ENCODE peak calls at places on chromosomes 13 and 19, in seven cellular contexts. K, Q, Y, L, O, R and H are unnamed samples.

GRCh38 chr13:41017744-41018582 is 1.2 kb downstream of the ELF1 start:
- DNase-seq in Q (no peak), L (no peak), Y (no peak), R (no peak), O (no peak), K (no peak), H (no peak)

GRCh38 chr19:50300814-50301606 is 28.2 kb downstream of the KCNC3 start:
- DNase-seq in Y (no peak), K (no peak), R (no peak), Q (no peak), O (no peak), L (peak; percentile 15), H (no peak)

GRCh38 chr13:81473366-81473899 is 1132.5 kb upstream of the SPRY2 start:
- DNase-seq in O (no peak), Y (no peak), L (no peak), K (no peak), Q (no peak), R (no peak), H (no peak)

GRCh38 chr13:83377486-83377885 is 504.8 kb downstream of the SLITRK1 start:
- DNase-seq in L (no peak), R (no peak), Q (no peak), Y (no peak), K (no peak), O (no peak), H (no peak)

GRCh38 chr13:44912617-44913016 is 76.7 kb downstream of the NUFIP1 start:
- DNase-seq in K (no peak), Y (no peak), L (no peak), O (no peak), Q (no peak), R (no peak), H (no peak)

GRCh38 chr13:104740616-104741222 is 1674.5 kb upstream of the SLC10A2 start:
- DNase-seq in R (no peak), O (peak; percentile 8), K (no peak), Y (no peak), Q (no peak), L (no peak), H (no peak)

GRCh38 chr13:23856008-23856750 is 33.0 kb downstream of the MIPEP start:
- DNase-seq in R (no peak), Q (no peak), Y (no peak), K (no peak), L (no peak), O (no peak), H (no peak)

GRCh38 chr19:6800991-6801396 is 28.5 kb downstream of the VAV1 start:
- DNase-seq in K (no peak), Y (no peak), O (no peak), Q (no peak), R (no peak), L (peak; percentile 28), H (no peak)

GRCh38 chr13:36124236-36124822 is 6.9 kb downstream of the DCLK1 start:
- DNase-seq in Y (no peak), K (peak; percentile 58), O (no peak), L (no peak), R (no peak), Q (no peak), H (no peak)

GRCh38 chr19:41739361-41739760 is 16.0 kb upstream of the CEACAM6 start:
- DNase-seq in R (no peak), L (no peak), O (no peak), K (no peak), Q (no peak), Y (no peak), H (no peak)

GRCh38 chr19:49422407-49423277 is 599 bp downstream of the PTH2 start:
- DNase-seq in Q (no peak), R (no peak), L (no peak), Y (peak; percentile 85), K (no peak), O (peak; percentile 56), H (no peak)

GRCh38 chr13:30143671-30144400 is 163.5 kb downstream of the KATNAL1 start:
- DNase-seq in R (no peak), L (no peak), O (no peak), Y (no peak), K (no peak), Q (no peak), H (no peak)

GRCh38 chr19:19820774-19821315 is 705 bp downstream of the ZNF506 start:
- DNase-seq in K (no peak), R (no peak), Y (peak; percentile 1), O (no peak), Q (no peak), L (no peak), H (no peak)

GRCh38 chr13:44050450-44051063 is 170.9 kb downstream of the LACC1 start:
- DNase-seq in K (peak; percentile 13), Q (no peak), R (no peak), L (no peak), O (no peak), Y (peak; percentile 56), H (no peak)

GRCh38 chr13:23579886-23580706 is 9.9 kb downstream of the TNFRSF19 start:
- DNase-seq in O (no peak), K (no peak), Y (peak; percentile 59), R (no peak), Q (no peak), L (no peak), H (no peak)

GRCh38 chr13:80224468-80224867 is 116.5 kb downstream of the SPRY2 start:
- DNase-seq in Q (no peak), L (no peak), K (no peak), Y (no peak), O (no peak), R (no peak), H (no peak)

GRCh38 chr13:73880365-73880764 is 253.8 kb downstream of the KLF12 start:
- DNase-seq in O (no peak), R (no peak), Y (no peak), L (no peak), K (no peak), Q (no peak), H (no peak)

GRCh38 chr13:84590663-84591062 is 708.4 kb upstream of the SLITRK1 start:
- DNase-seq in O (no peak), K (no peak), Q (no peak), Y (no peak), L (no peak), R (no peak), H (no peak)

GRCh38 chr19:40689339-40690049 is 957 bp downstream of the NUMBL start:
- DNase-seq in K (peak; percentile 44), L (no peak), Y (no peak), R (no peak), Q (peak; percentile 58), O (peak; percentile 43), H (peak; percentile 80)

GRCh38 chr19:19213822-19214558 is 2.2 kb downstream of the NCAN start:
- DNase-seq in Y (no peak), R (no peak), O (no peak), K (no peak), L (no peak), Q (no peak), H (peak; percentile 47)

GRCh38 chr19:2634228-2634951 is 68.1 kb downstream of the GNG7 start:
- DNase-seq in Y (peak; percentile 52), Q (no peak), O (no peak), R (no peak), K (no peak), L (no peak), H (peak; percentile 86)

GRCh38 chr13:96991072-96991471 is 3.2 kb downstream of the OXGR1 start:
- DNase-seq in Y (no peak), K (no peak), O (no peak), Q (no peak), R (peak; percentile 48), L (no peak), H (no peak)

GRCh38 chr19:56117376-56117884 is 3.7 kb downstream of the ZNF787 start:
- DNase-seq in K (no peak), O (no peak), Y (no peak), R (peak; percentile 49), L (no peak), Q (no peak), H (no peak)

GRCh38 chr19:56117889-56118288 is 3.2 kb downstream of the ZNF787 start:
- DNase-seq in O (no peak), Y (no peak), Q (no peak), R (no peak), L (no peak), K (no peak), H (peak; percentile 52)

GRCh38 chr19:56120002-56120370 is 1.1 kb downstream of the ZNF787 start:
- DNase-seq in K (no peak), L (no peak), R (no peak), Y (no peak), Q (no peak), O (no peak), H (no peak)

GRCh38 chr19:56119585-56119978 is 1.5 kb downstream of the ZNF787 start:
- DNase-seq in Q (no peak), L (no peak), R (peak; percentile 70), K (no peak), Y (no peak), O (peak; percentile 63), H (no peak)

GRCh38 chr19:56118666-56119584 is 2.2 kb downstream of the ZNF787 start:
- DNase-seq in K (no peak), R (no peak), Q (no peak), L (no peak), O (no peak), Y (no peak), H (no peak)
- H3K4me1 ChIP-seq in K (peaks cover 47% of the 10 kb centered on the region), R (peaks cover 33% of the 10 kb centered on the region), Q (peaks cover 14% of the 10 kb centered on the region), L (peaks cover 58% of the 10 kb centered on the region), O (peaks cover 50% of the 10 kb centered on the region), Y (peaks cover 17% of the 10 kb centered on the region), H (peaks cover 29% of the 10 kb centered on the region)

GRCh38 chr19:51354103-51354741 is 12.0 kb downstream of the ETFB start:
- DNase-seq in K (no peak), Q (no peak), O (no peak), L (no peak), R (no peak), Y (no peak), H (no peak)
- H3K4me3 ChIP-seq in K (no peak overlapping the region), Q (no peak overlapping the region), O (no peak overlapping the region), L (no peak overlapping the region), R (no peak overlapping the region), Y (no peak overlapping the region), H (no peak overlapping the region)

GRCh38 chr19:54026656-54027055 is 35.2 kb downstream of the CACNG6 start:
- DNase-seq in O (no peak), K (no peak), Y (no peak), Q (no peak), R (no peak), L (no peak), H (no peak)

GRCh38 chr19:54024660-54025059 is 33.2 kb downstream of the CACNG6 start:
- DNase-seq in Y (no peak), Q (no peak), O (no peak), R (no peak), L (no peak), K (no peak), H (no peak)

GRCh38 chr19:54021363-54021762 is 29.9 kb downstream of the CACNG6 start:
- DNase-seq in O (no peak), K (no peak), Y (no peak), L (no peak), R (no peak), Q (no peak), H (no peak)

GRCh38 chr19:54021932-54022331 is 30.5 kb downstream of the CACNG6 start:
- DNase-seq in K (no peak), O (no peak), Y (no peak), Q (no peak), R (no peak), L (no peak), H (no peak)

GRCh38 chr19:54023191-54023590 is 31.8 kb downstream of the CACNG6 start:
- DNase-seq in O (no peak), R (no peak), L (no peak), Q (no peak), K (no peak), Y (no peak), H (no peak)
- H3K27ac ChIP-seq in O (no peak overlapping the region), R (no peak overlapping the region), L (peak overlapping the region; percentile 96), Q (no peak overlapping the region), K (no peak overlapping the region), Y (no peak overlapping the region), H (peak overlapping the region; percentile 75)

GRCh38 chr19:37933965-37934364 is 27.0 kb downstream of the SIPA1L3 start:
- DNase-seq in Q (no peak), R (no peak), O (peak; percentile 48), Y (peak; percentile 89), L (no peak), K (peak; percentile 53), H (no peak)
- H3K4me1 ChIP-seq in Q (peaks cover 10% of the 10 kb centered on the region), R (peaks cover 13% of the 10 kb centered on the region), O (peaks cover 32% of the 10 kb centered on the region), Y (peaks cover 34% of the 10 kb centered on the region), L (peaks cover 30% of the 10 kb centered on the region), K (peaks cover 19% of the 10 kb centered on the region), H (peaks cover 11% of the 10 kb centered on the region)